ENCODE peak calls at places on chromosomes 12 and 14, in seven cellular contexts. Z, X, Y, W, L, K and N are unnamed samples.

GRCh38 chr12:8123124-8123888 is at the start of gene CLEC4A:
- DNase-seq in W (no peak), X (no peak), L (no peak), K (no peak), Z (no peak), Y (no peak), N (no peak)

GRCh38 chr12:127893875-127894635 is 372.9 kb upstream of the TMEM132C start:
- DNase-seq in Y (no peak), Z (peak; percentile 28), L (no peak), X (no peak), W (no peak), K (no peak), N (no peak)

GRCh38 chr14:35159742-35160409 is 37.5 kb downstream of the PRORP start:
- DNase-seq in K (peak; percentile 87), Y (no peak), X (peak; percentile 88), W (no peak), L (no peak), Z (peak; percentile 90), N (no peak)

GRCh38 chr12:6936642-6937480 is 6.8 kb upstream of the RNU7-1 start:
- DNase-seq in L (peak; percentile 51), K (no peak), Y (peak; percentile 64), Z (no peak), X (no peak), W (no peak), N (no peak)

GRCh38 chr12:63966603-63966975 is 122.1 kb downstream of the SRGAP1 start:
- DNase-seq in L (no peak), K (no peak), Z (no peak), W (no peak), X (no peak), Y (no peak), N (no peak)

GRCh38 chr12:77213316-77213715 is 147.9 kb upstream of the E2F7 start:
- DNase-seq in K (peak; percentile 80), W (no peak), Y (no peak), Z (no peak), X (no peak), L (no peak), N (no peak)

GRCh38 chr12:83042441-83043215 is 355.9 kb downstream of the TMTC2 start:
- DNase-seq in K (no peak), Z (peak; percentile 12), L (no peak), Y (no peak), W (no peak), X (no peak), N (no peak)

GRCh38 chr12:69392146-69392928 is 32.8 kb downstream of the YEATS4 start:
- DNase-seq in L (no peak), Y (no peak), W (no peak), Z (no peak), K (no peak), X (no peak), N (no peak)

GRCh38 chr14:24264298-24264697 is 1.3 kb upstream of the TGM1 start:
- DNase-seq in Y (no peak), Z (no peak), X (no peak), L (no peak), W (no peak), K (no peak), N (no peak)

GRCh38 chr14:67444395-67444794 is 32.4 kb upstream of the PLEK2 start:
- DNase-seq in W (no peak), X (no peak), L (no peak), K (peak; percentile 55), Z (no peak), Y (no peak), N (no peak)

GRCh38 chr12:67705394-67706370 is 57.1 kb downstream of the DYRK2 start:
- DNase-seq in L (peak; percentile 17), W (no peak), K (no peak), Z (peak; percentile 88), X (no peak), Y (no peak), N (no peak)

DNA sequence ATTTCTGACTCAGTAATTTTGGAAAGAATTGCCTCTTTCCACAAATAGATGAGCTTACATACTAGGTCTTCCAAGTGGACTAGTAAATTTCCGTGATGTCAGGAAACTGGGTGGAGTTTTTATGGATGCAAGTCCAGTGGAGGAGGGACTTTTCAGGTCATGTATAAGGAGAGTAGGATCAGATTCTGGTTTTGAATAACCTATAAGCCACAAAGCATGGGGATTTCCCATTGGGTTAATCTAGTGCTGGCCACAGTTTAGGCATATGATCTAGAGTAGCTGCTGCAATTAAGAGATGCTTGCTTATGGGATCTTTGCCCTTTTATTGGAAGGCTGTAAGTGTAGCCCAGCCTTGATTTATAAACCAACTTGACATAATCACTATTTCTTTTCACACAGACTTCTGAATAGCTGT is 33.8 kb downstream of the STK38L start:
- DNase-seq in Z (peak; percentile 85), L (no peak), W (peak; percentile 82), X (peak; percentile 6), K (peak; percentile 89), Y (no peak), N (no peak)
- H3K27ac ChIP-seq in Z (peak overlapping the region; percentile 48), L (no peak overlapping the region), W (peak overlapping the region; percentile 79), X (no peak overlapping the region), K (peak overlapping the region; percentile 20), Y (no peak overlapping the region), N (peak overlapping the region; percentile 81)

GRCh38 chr14:89367449-89368120 is 49.4 kb downstream of the FOXN3 start:
- DNase-seq in Y (no peak), Z (no peak), X (no peak), W (no peak), L (no peak), K (peak; percentile 44), N (no peak)

GRCh38 chr14:89368490-89369477 is 48.2 kb downstream of the FOXN3 start:
- DNase-seq in Y (no peak), W (no peak), L (no peak), K (peak; percentile 87), Z (no peak), X (no peak), N (no peak)

GRCh38 chr14:89366580-89367448 is 50.2 kb downstream of the FOXN3 start:
- DNase-seq in Z (no peak), X (no peak), Y (no peak), L (no peak), K (peak; percentile 90), W (no peak), N (no peak)

GRCh38 chr14:89364316-89364715 is 52.7 kb downstream of the FOXN3 start:
- DNase-seq in L (no peak), Y (no peak), X (no peak), K (no peak), Z (no peak), W (no peak), N (no peak)

GRCh38 chr14:89365071-89365801 is 51.8 kb downstream of the FOXN3 start:
- DNase-seq in X (no peak), K (peak; percentile 29), Y (peak; percentile 64), W (no peak), Z (no peak), L (no peak), N (no peak)
- H3K27ac ChIP-seq in X (no peak overlapping the region), K (peak overlapping the region; percentile 45), Y (peak overlapping the region; percentile 77), W (peak overlapping the region; percentile 16), Z (no peak overlapping the region), L (no peak overlapping the region), N (no peak overlapping the region)

DNA sequence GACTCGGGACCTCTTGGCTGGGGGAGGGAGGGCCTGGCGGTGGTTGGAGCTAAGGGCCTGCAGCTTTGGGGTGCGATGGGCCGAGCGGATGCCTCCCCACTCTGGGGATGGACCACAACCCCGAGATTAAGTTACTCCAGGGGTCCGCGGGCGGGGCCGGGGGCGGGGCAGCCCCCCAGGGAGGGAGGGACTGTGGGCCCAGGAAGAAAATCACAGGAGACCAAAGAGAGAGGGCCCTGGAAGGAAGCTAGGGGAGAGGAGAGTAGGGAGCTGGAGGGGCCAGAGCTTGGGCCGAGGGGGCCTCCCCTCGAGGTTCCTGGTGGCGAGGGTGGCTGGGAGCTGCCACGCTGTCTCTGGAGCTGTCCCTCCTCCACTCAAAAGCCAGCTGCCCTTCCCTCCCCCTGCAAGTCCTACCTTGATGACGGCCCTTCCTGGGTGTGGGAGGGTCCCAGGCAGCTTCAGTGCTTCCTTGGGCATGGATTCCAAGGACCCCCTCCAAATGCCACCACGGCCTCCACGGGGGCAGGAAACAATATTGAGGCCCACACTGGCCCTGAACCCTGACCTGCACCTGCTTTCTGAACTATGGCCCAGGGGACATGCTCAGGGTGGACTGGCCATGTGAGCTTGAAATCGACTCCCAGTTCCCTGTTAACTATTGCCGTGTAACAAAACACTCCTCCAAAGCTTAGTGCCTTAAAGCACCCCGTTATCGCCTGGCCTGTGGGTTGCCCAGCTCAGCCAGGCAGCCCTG is 607 bp upstream of the NUDT14 start:
- DNase-seq in X (no peak), W (no peak), Y (no peak), L (no peak), Z (no peak), K (no peak), N (no peak)
- H3K27ac ChIP-seq in X (no peak overlapping the region), W (no peak overlapping the region), Y (peak overlapping the region; percentile 7), L (no peak overlapping the region), Z (no peak overlapping the region), K (no peak overlapping the region), N (no peak overlapping the region)

GRCh38 chr12:110371408-110372055 is 32.0 kb downstream of the ANAPC7 start:
- DNase-seq in W (peak; percentile 78), Y (no peak), X (no peak), K (no peak), L (no peak), Z (peak; percentile 17), N (no peak)

GRCh38 chr12:110373962-110374611 is 29.4 kb downstream of the ANAPC7 start:
- DNase-seq in Z (no peak), W (no peak), L (no peak), K (no peak), X (no peak), Y (no peak), N (no peak)

GRCh38 chr12:110370732-110371141 is 32.8 kb downstream of the ANAPC7 start:
- DNase-seq in X (no peak), Y (no peak), Z (no peak), K (no peak), L (no peak), W (no peak), N (no peak)

GRCh38 chr12:110373025-110373876 is 30.3 kb downstream of the ANAPC7 start:
- DNase-seq in K (no peak), Y (no peak), L (no peak), X (no peak), Z (no peak), W (no peak), N (peak; percentile 72)

GRCh38 chr12:110372056-110372425 is 31.5 kb downstream of the ANAPC7 start:
- DNase-seq in W (no peak), Z (no peak), X (no peak), K (no peak), Y (no peak), L (no peak), N (peak; percentile 77)
- H3K27ac ChIP-seq in W (peak overlapping the region; percentile 64), Z (no peak overlapping the region), X (no peak overlapping the region), K (no peak overlapping the region), Y (no peak overlapping the region), L (no peak overlapping the region), N (peak overlapping the region; percentile 66)

GRCh38 chr12:114611145-114612018 is 72.6 kb downstream of the TBX3 start:
- DNase-seq in X (no peak), K (peak; percentile 87), W (no peak), Z (no peak), Y (no peak), L (no peak), N (no peak)
- H3K27ac ChIP-seq in X (no peak overlapping the region), K (no peak overlapping the region), W (no peak overlapping the region), Z (no peak overlapping the region), Y (no peak overlapping the region), L (no peak overlapping the region), N (no peak overlapping the region)